ENCODE peak calls at places on chromosomes 4 and X, in four cellular contexts. D is K562, L is suprapubic skin, M is stomach. B is an unnamed sample.

GRCh38 chr4:22988526-22988925 is 295.8 kb downstream of the GBA3 start:
- DNase-seq in M (no peak), D (no peak), L (no peak), B (no peak)

GRCh38 chr4:17811078-17811603 is 362 bp downstream of the NCAPG start:
- DNase-seq in L (peak), D (no peak), M (no peak), B (peak)

GRCh38 chr4:56655627-56656345 is 25.3 kb downstream of the HOPX start:
- DNase-seq in M (no peak), D (no peak), L (peak), B (peak)

GRCh38 chr4:122758033-122758432 is 25.5 kb downstream of the BBS12 start:
- DNase-seq in D (peak), L (no peak), M (no peak), B (peak)

GRCh38 chr4:142095886-142096605 is 459.7 kb downstream of the IL15 start:
- DNase-seq in D (no peak), M (no peak), L (no peak), B (no peak)

GRCh38 chrX:135543924-135544323 is 23.5 kb downstream of the INTS6L start:
- DNase-seq in D (peak), L (no peak), M (no peak), B (peak)

GRCh38 chr4:2432991-2433530 is 14.3 kb downstream of the CFAP99 start:
- DNase-seq in M (no peak), D (peak), L (no peak), B (no peak)

GRCh38 chrX:151624677-151625076 is 61.2 kb downstream of the PASD1 start:
- DNase-seq in M (no peak), L (no peak), D (no peak), B (no peak)

GRCh38 chrX:114800719-114801118 is 216.7 kb downstream of the IL13RA2 start:
- DNase-seq in L (no peak), D (peak), M (no peak), B (no peak)

GRCh38 chr4:20408596-20408995 is 156.9 kb downstream of the SLIT2 start:
- DNase-seq in D (no peak), M (no peak), L (no peak), B (no peak)

GRCh38 chr4:4647041-4647440 is 105.2 kb upstream of the STX18 start:
- DNase-seq in M (no peak), L (no peak), D (no peak), B (no peak)

GRCh38 chr4:185717018-185717726 is 94.8 kb downstream of the SORBS2 start:
- DNase-seq in L (no peak), D (no peak), M (no peak), B (no peak)

GRCh38 chrX:39896951-39897740 is 200.6 kb downstream of the BCOR start:
- DNase-seq in M (no peak), L (no peak), D (peak), B (no peak)

GRCh38 chr4:154049457-154050181 is 260.7 kb upstream of the SFRP2 start:
- DNase-seq in M (no peak), D (peak), L (no peak), B (peak)

GRCh38 chrX:135740683-135741149 is 27.3 kb downstream of the CT45A3 start:
- DNase-seq in L (no peak), M (peak), D (peak), B (peak)

GRCh38 chr4:152614337-152614736 is 65.5 kb downstream of the TMEM154 start:
- DNase-seq in L (no peak), M (no peak), D (no peak), B (no peak)

GRCh38 chr4:166008510-166008909 is 135.5 kb downstream of the TLL1 start:
- DNase-seq in L (no peak), D (no peak), M (no peak), B (no peak)

GRCh38 chr4:98470366-98470765 is 188.0 kb downstream of the TSPAN5 start:
- DNase-seq in D (no peak), L (no peak), M (no peak), B (no peak)

GRCh38 chr4:98466868-98467599 is 191.4 kb downstream of the TSPAN5 start:
- DNase-seq in M (no peak), D (no peak), L (no peak), B (no peak)

GRCh38 chr4:98469776-98470175 is 188.6 kb downstream of the TSPAN5 start:
- DNase-seq in L (no peak), M (no peak), D (no peak), B (no peak)

GRCh38 chr4:98467627-98468072 is 190.8 kb downstream of the TSPAN5 start:
- DNase-seq in D (peak), L (peak), M (peak), B (peak)

DNA sequence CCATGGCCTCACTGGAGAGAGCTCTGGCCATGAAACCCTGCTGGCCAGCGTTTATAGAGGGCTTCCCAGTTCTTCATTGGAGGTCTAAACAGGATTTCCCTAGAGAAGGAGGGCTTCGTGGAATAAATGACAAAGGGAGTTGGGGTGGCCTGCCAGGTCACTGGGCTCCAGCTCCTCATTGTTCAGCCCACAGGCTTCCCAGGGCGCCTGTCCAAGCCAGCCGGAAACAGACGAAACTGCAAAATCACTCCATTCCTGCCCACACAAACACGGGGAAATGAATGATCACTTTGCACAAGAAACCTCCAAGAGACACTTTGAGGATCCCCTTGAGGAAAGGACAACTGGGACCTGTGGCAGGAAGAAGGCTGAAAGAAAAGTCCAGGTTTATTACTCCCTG is 189.7 kb downstream of the TSPAN5 start:
- DNase-seq in M (no peak), D (no peak), L (no peak), B (no peak)
- H3K4me3 ChIP-seq in M (no peak), D (no peak), L (no peak), B (no peak)

DNA sequence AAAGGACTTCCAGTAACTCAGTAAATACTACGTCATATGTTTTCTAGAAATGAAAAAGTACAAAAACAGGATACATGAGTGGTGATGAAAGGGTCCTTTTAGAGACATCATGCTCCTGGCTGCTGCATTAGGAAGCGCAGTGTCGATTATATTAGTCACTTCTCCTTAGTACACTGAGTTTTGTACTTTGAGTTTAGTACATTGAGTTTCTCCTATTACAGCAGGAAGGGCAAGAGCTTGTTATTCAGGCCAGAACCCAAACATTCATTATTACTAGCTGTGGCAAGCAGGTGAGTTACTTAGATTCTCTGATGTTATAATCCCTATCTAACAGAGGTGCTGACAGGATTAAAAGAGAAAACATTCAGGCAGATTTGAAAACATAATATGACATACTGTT is 21.3 kb downstream of the RPGR start:
- DNase-seq in L (no peak), M (no peak), D (no peak), B (no peak)
- TF ChIP-seq EP300 in L (no peak), M (no peak), D (no peak), B (peak)

GRCh38 chr4:53706422-53707032 is 115.2 kb upstream of the LNX1 start:
- DNase-seq in D (peak), M (no peak), L (no peak), B (no peak)

GRCh38 chr4:53711916-53712315 is 120.6 kb upstream of the LNX1 start:
- DNase-seq in L (no peak), D (no peak), M (no peak), B (no peak)

GRCh38 chr4:53712326-53712725 is 121.0 kb upstream of the LNX1 start:
- DNase-seq in L (no peak), M (peak), D (no peak), B (no peak)

GRCh38 chr4:53713296-53713695 is 122.0 kb upstream of the LNX1 start:
- DNase-seq in D (no peak), M (no peak), L (no peak), B (no peak)

GRCh38 chr4:53709693-53710092 is 118.4 kb upstream of the LNX1 start:
- DNase-seq in D (no peak), L (no peak), M (no peak), B (no peak)
- TF ChIP-seq CTCF in D (no peak), L (no peak), M (no peak), B (no peak)

GRCh38 chr4:5984843-5985242 is 33.4 kb downstream of the C4orf50 start:
- DNase-seq in M (no peak), L (no peak), D (no peak), B (no peak)
- H3K4me3 ChIP-seq in M (no peak), L (no peak), D (no peak), B (no peak)

DNA sequence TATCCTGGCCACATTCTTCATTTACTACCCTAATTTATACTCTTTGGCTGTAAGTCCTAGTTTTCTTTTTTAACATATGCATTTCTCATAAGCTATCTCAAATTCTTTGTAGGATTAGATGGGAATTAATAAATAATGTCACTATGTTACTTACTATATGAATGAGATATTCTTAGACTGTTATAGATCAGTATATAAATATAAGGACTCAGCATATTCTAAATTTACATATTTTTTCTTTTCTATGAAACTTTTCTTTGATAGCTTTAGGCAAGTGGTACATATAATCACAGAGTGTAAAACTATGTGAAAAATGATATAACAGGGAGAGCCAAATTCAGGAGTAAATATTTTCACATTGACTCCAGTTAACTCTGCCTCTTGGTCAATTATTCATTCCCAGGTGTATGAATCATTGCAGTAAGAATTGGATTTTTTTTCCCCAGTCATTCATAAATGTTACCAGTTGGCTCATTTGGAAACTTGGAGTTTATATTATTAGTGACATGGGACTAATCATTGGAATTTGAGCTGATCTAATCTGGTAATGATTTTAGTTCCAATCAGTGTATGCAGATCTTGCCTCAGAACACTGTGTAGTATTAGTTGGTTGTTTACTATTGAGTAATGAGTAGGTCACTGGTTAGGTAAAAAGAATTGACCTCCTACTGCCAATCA is 25.3 kb downstream of the FHIP1A start:
- DNase-seq in D (no peak), M (no peak), L (no peak), B (no peak)
- TF ChIP-seq EP300 in D (no peak), M (no peak), L (no peak), B (no peak)

GRCh38 chrX:78092296-78092695 is 11.8 kb upstream of the PGK1 start:
- DNase-seq in D (no peak), M (no peak), L (no peak), B (no peak)
- TF ChIP-seq CTCF in D (peak), M (no peak), L (no peak), B (no peak)

GRCh38 chr4:25158817-25159216 is 1.4 kb downstream of the SEPSECS start:
- DNase-seq in L (no peak), M (no peak), D (no peak), B (no peak)
- H3K4me3 ChIP-seq in L (no peak), M (no peak), D (no peak), B (no peak)